ENCODE peak calls at places on chromosomes 1 and 21, in nine cellular contexts. W is IMR-90, R is BE2C, A is gastrocnemius medialis, M is neural progenitor cell, C is psoas muscle, P is cardiac muscle cell, H is Peyer's patch, B is K562. D is an unnamed sample.

GRCh38 chr1:64965239-64966157 is 851 bp downstream of the JAK1 start:
- DNase-seq in P (no peak), M (peak; percentile 47), W (peak; percentile 76), R (peak; percentile 45), B (peak; percentile 61), H (peak; percentile 84), C (peak; percentile 70), A (peak; percentile 60), D (peak; percentile 68)

GRCh38 chr1:46673749-46674182 is 2.1 kb downstream of the TEX38 start:
- DNase-seq in A (no peak), M (no peak), H (no peak), W (peak; percentile 76), P (no peak), C (no peak), R (no peak), B (peak; percentile 64), D (no peak)

GRCh38 chr1:24641646-24642151 is 1.4 kb upstream of the SRRM1 start:
- DNase-seq in H (no peak), A (peak; percentile 25), C (peak; percentile 56), M (peak; percentile 41), B (peak; percentile 35), P (no peak), R (no peak), W (peak; percentile 16), D (peak; percentile 18)

GRCh38 chr21:46486481-46487000 is 27.9 kb downstream of the DIP2A start:
- DNase-seq in A (no peak), P (no peak), H (no peak), R (no peak), M (no peak), B (no peak), C (no peak), W (peak; percentile 51), D (no peak)

GRCh38 chr1:109821831-109822745 is 58.4 kb upstream of the EPS8L3 start:
- DNase-seq in P (no peak), R (no peak), W (peak; percentile 57), C (peak; percentile 83), M (no peak), H (no peak), B (peak; percentile 91), A (peak; percentile 87), D (peak; percentile 39)

GRCh38 chr1:222420621-222421020 is 127.3 kb downstream of the HHIPL2 start:
- DNase-seq in R (no peak), B (no peak), P (no peak), W (no peak), C (no peak), A (no peak), M (no peak), H (peak; percentile 19), D (no peak)

GRCh38 chr1:40782371-40782956 is 1.1 kb upstream of the KCNQ4 start:
- DNase-seq in A (no peak), H (no peak), B (no peak), P (peak; percentile 49), R (no peak), C (peak; percentile 28), M (peak; percentile 73), W (no peak), D (peak; percentile 25)

GRCh38 chr1:91811363-91812025 is 74.5 kb downstream of the TGFBR3 start:
- DNase-seq in A (no peak), B (no peak), P (no peak), R (no peak), M (no peak), C (no peak), W (no peak), H (no peak), D (no peak)

GRCh38 chr1:201269241-201269640 is 14.1 kb upstream of the PKP1 start:
- DNase-seq in H (no peak), R (no peak), A (no peak), W (no peak), C (no peak), M (no peak), B (no peak), P (no peak), D (no peak)

GRCh38 chr1:83857108-83857507 is 141.8 kb downstream of the TTLL7 start:
- DNase-seq in R (no peak), C (no peak), M (peak; percentile 22), A (no peak), W (peak; percentile 28), H (no peak), B (no peak), P (peak; percentile 30), D (no peak)
- TF ChIP-seq CTCF in R (peak; percentile 46), C (no peak), M (peak; percentile 64), A (no peak), W (peak; percentile 33), H (no peak), B (no peak), P (peak; percentile 14), D (peak; percentile 45)

DNA sequence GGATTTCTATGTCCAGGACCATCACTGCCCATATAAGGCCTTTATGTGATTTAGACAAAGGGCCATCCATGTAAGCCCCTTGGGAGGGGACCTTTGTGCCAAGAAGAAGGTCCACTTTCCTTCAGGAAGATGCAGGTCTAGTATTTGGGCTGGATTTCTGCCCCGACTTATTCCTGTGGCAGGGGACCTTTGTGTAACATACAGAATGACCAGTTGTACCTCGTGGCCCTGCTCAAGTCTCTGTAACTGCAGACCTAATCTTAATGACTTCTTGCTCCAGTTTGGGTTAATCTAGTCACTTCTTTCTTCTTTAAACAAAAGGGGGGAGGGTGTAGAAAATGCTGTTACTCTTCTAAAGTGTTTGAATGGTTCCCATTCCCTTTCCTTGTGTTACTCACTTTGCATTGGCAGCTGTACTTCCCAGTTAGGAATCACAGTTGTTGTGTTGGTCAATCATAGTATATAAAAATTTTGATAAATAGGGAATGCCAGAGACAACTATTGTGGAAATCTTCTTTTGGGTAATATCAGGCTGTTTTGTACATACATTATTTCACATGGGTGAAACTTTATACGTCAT is 54.2 kb downstream of the MIGA1 start:
- DNase-seq in W (no peak), H (no peak), M (peak; percentile 14), A (peak; percentile 45), B (no peak), P (no peak), C (no peak), R (no peak), D (no peak)
- H3K4me1 ChIP-seq in W (peaks cover 15% of the 10 kb centered on the region), H (no peaks in the 10 kb centered on the region), M (peaks cover 12% of the 10 kb centered on the region), A (peaks cover 79% of the 10 kb centered on the region), B (no peaks in the 10 kb centered on the region), P (peaks cover 66% of the 10 kb centered on the region), C (peaks cover 72% of the 10 kb centered on the region), R (no peaks in the 10 kb centered on the region), D (peaks cover 66% of the 10 kb centered on the region)

GRCh38 chr1:48999321-48999720 is 222.6 kb upstream of the BEND5 start:
- DNase-seq in M (no peak), C (no peak), R (peak; percentile 15), B (no peak), H (no peak), W (no peak), A (no peak), P (no peak), D (no peak)
- H3K9me3 ChIP-seq in M (peaks cover 16% of the 10 kb centered on the region), C (no peaks in the 10 kb centered on the region), R (no peaks in the 10 kb centered on the region), B (peaks cover 2% of the 10 kb centered on the region), H (no peaks in the 10 kb centered on the region), W (peaks cover 5% of the 10 kb centered on the region), A (no peaks in the 10 kb centered on the region), P (no peaks in the 10 kb centered on the region), D (no peaks in the 10 kb centered on the region)

GRCh38 chr1:56958526-56958925 is 7.3 kb downstream of the C8B start:
- DNase-seq in H (no peak), W (peak; percentile 35), R (peak; percentile 76), B (no peak), C (no peak), A (no peak), P (peak; percentile 67), M (peak; percentile 41), D (no peak)

GRCh38 chr1:56965191-56965590 is 624 bp downstream of the C8B start:
- DNase-seq in H (no peak), P (no peak), W (no peak), M (no peak), A (no peak), C (no peak), R (no peak), B (no peak), D (no peak)

GRCh38 chr1:56963667-56964066 is 2.1 kb downstream of the C8B start:
- DNase-seq in H (no peak), W (no peak), P (no peak), A (no peak), M (no peak), B (no peak), R (no peak), C (no peak), D (no peak)

GRCh38 chr1:56964349-56964748 is 1.5 kb downstream of the C8B start:
- DNase-seq in H (no peak), M (no peak), R (no peak), B (no peak), P (no peak), A (no peak), W (no peak), C (no peak), D (no peak)

GRCh38 chr1:56961426-56961825 is 4.4 kb downstream of the C8B start:
- DNase-seq in M (no peak), A (no peak), W (no peak), H (no peak), B (no peak), P (no peak), C (no peak), R (no peak), D (no peak)
- TF ChIP-seq CTCF in M (no peak), A (no peak), W (no peak), H (no peak), B (no peak), P (no peak), C (no peak), R (no peak), D (no peak)